ENCODE peak calls at places on chromosomes 1 and 21, in eight cellular contexts. C is IMR-90, M is ovary, N is sigmoid colon, Q is uterus, Y is heart left ventricle, I is tibial nerve, V is gastrocnemius medialis. B is an unnamed sample. For H3K9me3, the result is how much of the 10 kb centered on the place peaks cover.

GRCh38 chr1:64060611-64061302 is 142.7 kb upstream of the UBE2U start:
- DNase-seq in C (no peak), M (no peak), N (no peak), Q (no peak), Y (no peak), I (no peak), V (no peak), B (no peak)

GRCh38 chr1:5404412-5405203 is 587.6 kb downstream of the NPHP4 start:
- DNase-seq in C (no peak), M (no peak), N (no peak), Q (no peak), Y (no peak), I (no peak), V (no peak), B (no peak)

GRCh38 chr1:87279201-87279860 is 49.3 kb upstream of the LMO4 start:
- DNase-seq in C (peak), M (no peak), N (no peak), Q (no peak), Y (peak), I (peak), V (peak), B (no peak)

GRCh38 chr1:168767885-168768584 is 39.0 kb upstream of the DPT start:
- DNase-seq in C (peak), M (peak), N (peak), Q (peak), Y (peak), I (no peak), V (no peak), B (no peak)

GRCh38 chr1:6515771-6516170 is 24.3 kb upstream of the PLEKHG5 start:
- DNase-seq in C (no peak), M (no peak), N (no peak), Q (no peak), Y (no peak), I (no peak), V (no peak), B (no peak)

GRCh38 chr21:29343517-29343916 is 44.8 kb downstream of the BACH1 start:
- DNase-seq in C (peak), M (no peak), N (no peak), Q (no peak), Y (no peak), I (no peak), V (no peak), B (no peak)

GRCh38 chr1:182674346-182675246 is 9.8 kb downstream of the RGS8 start:
- DNase-seq in C (no peak), M (no peak), N (peak), Q (peak), Y (no peak), I (no peak), V (peak), B (no peak)

GRCh38 chr1:165815725-165816124 is 11.7 kb upstream of the UCK2 start:
- DNase-seq in C (peak), M (no peak), N (no peak), Q (no peak), Y (no peak), I (no peak), V (no peak), B (no peak)

GRCh38 chr1:160340146-160340545 is 2.9 kb downstream of the COPA start:
- DNase-seq in C (no peak), M (no peak), N (no peak), Q (no peak), Y (no peak), I (no peak), V (no peak), B (no peak)

GRCh38 chr1:26820784-26821269 is 5.7 kb upstream of the ZDHHC18 start:
- DNase-seq in C (no peak), M (no peak), N (no peak), Q (no peak), Y (no peak), I (no peak), V (no peak), B (no peak)

GRCh38 chr1:214678386-214678785 is 75.4 kb downstream of the CENPF start:
- DNase-seq in C (peak), M (no peak), N (no peak), Q (no peak), Y (no peak), I (no peak), V (no peak), B (no peak)

GRCh38 chr1:36918604-36919003 is 115.7 kb downstream of the GRIK3 start:
- DNase-seq in C (no peak), M (no peak), N (peak), Q (no peak), Y (no peak), I (no peak), V (no peak), B (no peak)

GRCh38 chr21:44089001-44089911 is 17.9 kb upstream of the PWP2 start:
- DNase-seq in C (no peak), M (no peak), N (peak), Q (no peak), Y (no peak), I (no peak), V (no peak), B (peak)

GRCh38 chr1:228977741-228978140 is 242.5 kb downstream of the RHOU start:
- DNase-seq in C (no peak), M (no peak), N (no peak), Q (no peak), Y (no peak), I (no peak), V (no peak), B (no peak)

GRCh38 chr1:215667796-215668195 is 100.7 kb downstream of the KCTD3 start:
- DNase-seq in C (no peak), M (no peak), N (no peak), Q (no peak), Y (no peak), I (no peak), V (no peak), B (no peak)

GRCh38 chr1:167663002-167663772 is 33.2 kb downstream of the RCSD1 start:
- DNase-seq in C (peak), M (no peak), N (no peak), Q (no peak), Y (peak), I (no peak), V (peak), B (no peak)

GRCh38 chr1:59161136-59161535 is 135.8 kb upstream of the FGGY start:
- DNase-seq in C (no peak), M (no peak), N (no peak), Q (no peak), Y (no peak), I (no peak), V (no peak), B (no peak)

GRCh38 chr1:18950415-18951026 is 6.0 kb downstream of the IFFO2 start:
- DNase-seq in C (no peak), M (no peak), N (peak), Q (peak), Y (peak), I (no peak), V (no peak), B (peak)

GRCh38 chr1:159008744-159009188 is 941 bp upstream of the IFI16 start:
- DNase-seq in C (peak), M (no peak), N (no peak), Q (no peak), Y (no peak), I (no peak), V (no peak), B (no peak)

GRCh38 chr1:94654505-94654904 is 112.9 kb upstream of the F3 start:
- DNase-seq in C (no peak), M (no peak), N (no peak), Q (no peak), Y (no peak), I (no peak), V (no peak), B (no peak)

GRCh38 chr1:202156590-202156989 is 3.8 kb downstream of the PTPN7 start:
- DNase-seq in C (no peak), M (no peak), N (no peak), Q (no peak), Y (no peak), I (no peak), V (no peak), B (no peak)

GRCh38 chr1:204986181-204986580 is 56.8 kb upstream of the CNTN2 start:
- DNase-seq in C (no peak), M (no peak), N (no peak), Q (no peak), Y (no peak), I (no peak), V (no peak), B (no peak)

GRCh38 chr1:101302831-101303511 is 66.2 kb downstream of the S1PR1 start:
- DNase-seq in C (peak), M (no peak), N (no peak), Q (no peak), Y (no peak), I (no peak), V (no peak), B (no peak)

GRCh38 chr21:26445440-26445839 is 127.6 kb downstream of the CYYR1 start:
- DNase-seq in C (peak), M (no peak), N (no peak), Q (no peak), Y (no peak), I (no peak), V (no peak), B (no peak)

GRCh38 chr21:26451014-26451740 is 121.9 kb downstream of the CYYR1 start:
- DNase-seq in C (no peak), M (no peak), N (no peak), Q (no peak), Y (no peak), I (no peak), V (no peak), B (no peak)

GRCh38 chr21:26447932-26448331 is 125.2 kb downstream of the CYYR1 start:
- DNase-seq in C (no peak), M (no peak), N (no peak), Q (no peak), Y (no peak), I (no peak), V (no peak), B (no peak)

GRCh38 chr21:26449161-26449560 is 123.9 kb downstream of the CYYR1 start:
- DNase-seq in C (peak), M (no peak), N (no peak), Q (no peak), Y (no peak), I (no peak), V (no peak), B (no peak)

GRCh38 chr21:26448751-26449150 is 124.3 kb downstream of the CYYR1 start:
- DNase-seq in C (no peak), M (no peak), N (no peak), Q (no peak), Y (no peak), I (no peak), V (no peak), B (no peak)
- H3K9me3 ChIP-seq in C (under half), M (under half), N (under half), Q (under half), Y (under half), I (under half), V (under half), B (under half)

GRCh38 chr1:108574008-108574407 is 14.1 kb downstream of the EEIG2 start:
- DNase-seq in C (no peak), M (no peak), N (no peak), Q (no peak), Y (no peak), I (no peak), V (no peak), B (no peak)

GRCh38 chr1:108575241-108575850 is 15.4 kb downstream of the EEIG2 start:
- DNase-seq in C (peak), M (no peak), N (no peak), Q (no peak), Y (no peak), I (no peak), V (no peak), B (no peak)

GRCh38 chr1:108570998-108571401 is 11.1 kb downstream of the EEIG2 start:
- DNase-seq in C (no peak), M (no peak), N (no peak), Q (no peak), Y (no peak), I (no peak), V (no peak), B (no peak)

GRCh38 chr1:108572182-108572581 is 12.3 kb downstream of the EEIG2 start:
- DNase-seq in C (no peak), M (no peak), N (no peak), Q (no peak), Y (no peak), I (no peak), V (no peak), B (no peak)

GRCh38 chr1:108573183-108573582 is 13.3 kb downstream of the EEIG2 start:
- DNase-seq in C (no peak), M (no peak), N (no peak), Q (no peak), Y (no peak), I (no peak), V (no peak), B (no peak)
- H3K27ac ChIP-seq in C (no peak), M (no peak), N (no peak), Q (no peak), Y (no peak), I (no peak), V (no peak), B (no peak)

GRCh38 chr1:234726359-234726836 is 116.4 kb upstream of the IRF2BP2 start:
- DNase-seq in C (peak), M (no peak), N (peak), Q (no peak), Y (no peak), I (no peak), V (peak), B (peak)

GRCh38 chr1:234722904-234723588 is 113.1 kb upstream of the IRF2BP2 start:
- DNase-seq in C (peak), M (peak), N (peak), Q (peak), Y (peak), I (peak), V (no peak), B (peak)

GRCh38 chr1:234722267-234722704 is 112.3 kb upstream of the IRF2BP2 start:
- DNase-seq in C (no peak), M (no peak), N (peak), Q (peak), Y (peak), I (no peak), V (no peak), B (no peak)

GRCh38 chr1:234725177-234726132 is 115.5 kb upstream of the IRF2BP2 start:
- DNase-seq in C (no peak), M (peak), N (peak), Q (peak), Y (peak), I (no peak), V (no peak), B (peak)

DNA sequence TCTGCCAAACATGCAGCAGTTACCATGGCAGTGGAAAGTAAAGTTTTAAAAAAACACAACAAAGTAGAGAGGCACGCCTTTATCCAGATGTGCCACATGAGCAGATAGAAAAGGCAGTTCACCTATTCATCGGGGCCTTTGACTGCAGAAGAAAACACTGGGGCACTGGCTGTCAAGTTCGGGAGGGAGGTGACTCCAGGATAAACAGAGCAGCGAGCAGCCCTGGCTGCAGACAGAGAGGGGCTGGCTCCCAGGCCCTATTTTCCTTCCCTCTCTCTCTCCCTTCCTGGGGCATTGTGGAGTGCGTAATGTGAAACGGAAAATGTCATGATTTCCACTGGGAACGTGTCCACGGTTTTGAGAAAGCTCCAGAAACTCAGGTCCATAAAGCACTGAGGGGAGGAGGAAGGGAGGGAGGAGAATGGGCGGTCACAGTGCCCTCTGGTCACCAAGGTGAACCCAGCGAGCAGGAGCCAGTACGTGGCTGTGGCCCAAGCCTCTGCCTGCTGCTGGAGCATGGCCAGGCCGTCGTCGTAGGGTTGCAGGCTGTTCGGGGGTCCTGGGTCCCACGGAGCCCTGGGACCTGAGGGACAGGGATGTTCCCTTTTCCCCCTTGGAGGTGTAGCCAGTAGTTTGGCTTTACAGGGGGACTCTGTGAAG is 114.7 kb upstream of the IRF2BP2 start:
- DNase-seq in C (no peak), M (peak), N (peak), Q (peak), Y (peak), I (peak), V (no peak), B (no peak)
- TF ChIP-seq POLR2A in C (peak), M (peak), N (no peak), Q (peak), Y (peak), I (no peak), V (no peak), B (no peak)

DNA sequence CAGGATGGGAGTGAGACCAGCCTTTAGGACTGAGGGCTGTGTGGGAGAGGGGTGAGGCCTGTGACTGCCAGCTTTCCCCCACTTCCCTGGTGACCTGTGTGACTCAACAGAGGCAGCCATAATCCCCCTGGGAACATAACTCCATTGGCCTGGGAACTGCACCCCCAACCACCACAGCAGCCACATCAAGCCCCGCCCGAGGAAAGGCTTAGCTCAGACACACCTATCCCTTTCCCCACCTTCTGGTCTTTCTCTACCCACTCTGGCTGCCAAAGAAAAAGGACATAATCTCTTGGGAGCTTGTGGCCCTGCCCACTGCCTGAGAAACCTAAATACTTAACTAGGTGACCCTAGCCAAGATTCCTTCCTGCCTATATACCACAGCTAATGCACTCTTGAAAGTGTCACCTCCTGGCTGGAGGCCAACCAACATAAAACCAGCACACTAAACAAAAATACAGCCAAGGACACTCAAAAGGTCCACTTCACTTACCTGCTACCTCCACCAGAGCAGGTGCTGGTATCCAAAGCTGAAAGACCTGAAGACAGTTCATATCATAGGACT is 406.6 kb upstream of the CAMK1G start:
- DNase-seq in C (no peak), M (no peak), N (no peak), Q (no peak), Y (no peak), I (no peak), V (no peak), B (no peak)
- H3K9me3 ChIP-seq in C (under half), M (under half), N (under half), Q (under half), Y (under half), I (under half), V (under half), B (under half)

DNA sequence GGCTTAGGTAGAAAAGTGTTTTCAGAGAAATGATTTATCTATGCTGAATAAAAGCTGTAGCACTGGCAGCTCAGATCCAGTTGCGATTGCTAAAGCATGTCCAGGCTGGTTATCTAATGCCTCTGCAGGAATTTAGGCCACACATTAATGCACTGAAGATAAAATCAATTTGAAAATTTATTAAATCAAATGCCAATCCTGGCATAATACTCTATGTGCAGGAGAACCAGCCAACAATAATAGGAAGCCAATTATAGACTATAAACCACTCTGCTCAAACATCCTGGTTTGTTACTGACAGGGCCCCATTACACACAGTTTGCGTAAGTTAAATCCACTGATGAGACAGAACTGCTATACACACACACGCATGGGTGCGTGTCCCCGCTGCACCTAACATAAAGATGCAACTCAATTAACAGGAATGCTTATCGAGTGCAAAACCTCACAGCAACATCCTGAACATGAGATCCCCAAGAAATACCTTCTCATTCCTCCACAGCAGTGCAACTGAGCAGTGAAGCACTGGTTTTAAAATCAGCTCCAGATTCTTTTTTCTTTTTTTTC is 40.6 kb downstream of the PTP4A2 start:
- DNase-seq in C (no peak), M (no peak), N (no peak), Q (no peak), Y (no peak), I (no peak), V (no peak), B (peak)
- H3K27ac ChIP-seq in C (no peak), M (no peak), N (no peak), Q (no peak), Y (no peak), I (no peak), V (no peak), B (peak)

DNA sequence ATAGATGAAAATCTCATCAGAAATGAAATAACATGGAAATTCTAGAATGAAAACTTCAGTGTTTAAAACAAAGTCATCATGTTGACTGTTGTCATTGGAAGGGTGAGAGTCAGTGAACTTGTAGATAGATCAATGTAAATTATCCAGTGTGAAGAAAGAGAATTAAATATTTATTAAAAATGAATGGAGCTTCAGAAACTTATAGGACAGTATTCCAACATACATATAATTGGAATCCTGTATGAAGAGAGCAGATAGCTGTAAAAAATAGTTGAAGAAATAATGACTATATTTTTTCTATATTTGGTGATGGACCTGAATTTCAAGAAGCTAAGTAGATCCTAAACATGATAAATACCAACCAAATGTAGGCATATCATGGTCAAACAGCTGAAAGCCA is 60.0 kb downstream of the MAN1A2 start:
- DNase-seq in C (no peak), M (no peak), N (no peak), Q (no peak), Y (no peak), I (no peak), V (no peak), B (no peak)
- TF ChIP-seq POLR2A in C (no peak), M (no peak), N (no peak), Q (no peak), Y (no peak), I (no peak), V (no peak), B (no peak)

B was measured in prostate gland.